ENCODE peak calls at places on chromosomes 11 and 22, in five cellular contexts. C is kidney, S is uterus, W is HCT116, P is mucosa of descending colon. X is an unnamed sample.

GRCh38 chr11:1534682-1535081 is 37.4 kb downstream of the DUSP8 start:
- DNase-seq in C (no peak), S (no peak), W (no peak), P (no peak), X (no peak)

GRCh38 chr11:47186937-47187681 is 875 bp upstream of the PACSIN3 start:
- DNase-seq in C (no peak), S (peak), W (no peak), P (peak), X (no peak)

GRCh38 chr11:5246772-5247478 is 2.7 kb downstream of the HBG1 start:
- DNase-seq in C (no peak), S (no peak), W (no peak), P (no peak), X (no peak)

GRCh38 chr11:72840780-72841179 is 26.6 kb downstream of the ATG16L2 start:
- DNase-seq in C (no peak), S (peak), W (no peak), P (no peak), X (no peak)

GRCh38 chr11:73478737-73479347 is 102.6 kb downstream of the RELT start:
- DNase-seq in C (no peak), S (no peak), W (peak), P (peak), X (no peak)

GRCh38 chr11:59187587-59187986 is 15.7 kb downstream of the DTX4 start:
- DNase-seq in C (peak), S (peak), W (no peak), P (peak), X (no peak)

GRCh38 chr11:587978-588380 is 11.7 kb downstream of the PHRF1 start:
- DNase-seq in C (no peak), S (no peak), W (no peak), P (no peak), X (no peak)

GRCh38 chr11:1152316-1153104 is 5.2 kb upstream of the MUC5AC start:
- DNase-seq in C (no peak), S (no peak), W (no peak), P (no peak), X (no peak)

GRCh38 chr22:28259774-28260173 is 340.7 kb upstream of the PITPNB start:
- DNase-seq in C (no peak), S (no peak), W (no peak), P (no peak), X (no peak)

GRCh38 chr11:121416909-121417567 is 35.1 kb upstream of the SORL1 start:
- DNase-seq in C (peak), S (peak), W (no peak), P (peak), X (peak)

GRCh38 chr11:33915521-33915920 is 23.6 kb upstream of the LMO2 start:
- DNase-seq in C (no peak), S (no peak), W (no peak), P (no peak), X (no peak)

GRCh38 chr11:129967996-129968395 is 34.6 kb downstream of the PRDM10 start:
- DNase-seq in C (no peak), S (no peak), W (no peak), P (no peak), X (no peak)

GRCh38 chr22:42754658-42755057 is 34.0 kb upstream of the A4GALT start:
- DNase-seq in C (no peak), S (no peak), W (no peak), P (no peak), X (no peak)

GRCh38 chr11:47204633-47204989 is 10.2 kb upstream of the DDB2 start:
- DNase-seq in C (no peak), S (no peak), W (no peak), P (no peak), X (no peak)

GRCh38 chr11:126345759-126346585 is 9.5 kb upstream of the ST3GAL4 start:
- DNase-seq in C (peak), S (peak), W (no peak), P (no peak), X (no peak)

GRCh38 chr11:47997063-47998053 is 17.0 kb downstream of the PTPRJ start:
- DNase-seq in C (peak), S (no peak), W (no peak), P (no peak), X (no peak)

GRCh38 chr11:30133308-30133707 is 97.5 kb upstream of the FSHB start:
- DNase-seq in C (no peak), S (no peak), W (no peak), P (peak), X (no peak)

GRCh38 chr11:30128269-30128932 is 102.4 kb upstream of the FSHB start:
- DNase-seq in C (no peak), S (no peak), W (peak), P (peak), X (no peak)

GRCh38 chr11:30131535-30131934 is 99.3 kb upstream of the FSHB start:
- DNase-seq in C (no peak), S (no peak), W (no peak), P (no peak), X (no peak)
- TF ChIP-seq CTCF in C (peak), S (no peak), W (no peak), P (no peak), X (no peak)

DNA sequence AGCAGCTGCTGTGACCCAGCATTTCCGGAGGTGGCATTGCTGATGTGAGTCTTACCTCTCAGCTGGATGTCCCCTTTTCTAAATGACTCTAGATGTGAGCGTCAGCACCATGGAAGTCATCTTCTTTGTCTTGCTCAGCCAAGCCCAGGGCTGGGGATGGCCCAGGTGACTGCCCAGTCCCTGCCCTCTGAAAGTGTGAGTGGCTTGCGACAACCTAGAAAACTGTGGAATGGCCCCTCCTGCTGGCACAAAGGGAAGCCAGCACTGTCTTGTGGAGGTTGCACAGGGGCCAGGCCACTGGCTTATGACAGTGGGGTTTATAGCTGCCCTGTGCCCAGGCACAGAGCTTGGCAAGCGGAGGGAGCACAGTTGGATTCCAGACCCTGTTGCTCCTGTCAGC is 6.2 kb downstream of the TUB start:
- DNase-seq in C (no peak), S (peak), W (no peak), P (no peak), X (no peak)
- TF ChIP-seq CTCF in C (peak), S (no peak), W (peak), P (no peak), X (peak)

GRCh38 chr11:61279934-61280656 is 15.0 kb downstream of the VWCE start:
- DNase-seq in C (peak), S (no peak), W (no peak), P (no peak), X (peak)
- TF ChIP-seq CTCF in C (no peak), S (no peak), W (no peak), P (no peak), X (peak)

DNA sequence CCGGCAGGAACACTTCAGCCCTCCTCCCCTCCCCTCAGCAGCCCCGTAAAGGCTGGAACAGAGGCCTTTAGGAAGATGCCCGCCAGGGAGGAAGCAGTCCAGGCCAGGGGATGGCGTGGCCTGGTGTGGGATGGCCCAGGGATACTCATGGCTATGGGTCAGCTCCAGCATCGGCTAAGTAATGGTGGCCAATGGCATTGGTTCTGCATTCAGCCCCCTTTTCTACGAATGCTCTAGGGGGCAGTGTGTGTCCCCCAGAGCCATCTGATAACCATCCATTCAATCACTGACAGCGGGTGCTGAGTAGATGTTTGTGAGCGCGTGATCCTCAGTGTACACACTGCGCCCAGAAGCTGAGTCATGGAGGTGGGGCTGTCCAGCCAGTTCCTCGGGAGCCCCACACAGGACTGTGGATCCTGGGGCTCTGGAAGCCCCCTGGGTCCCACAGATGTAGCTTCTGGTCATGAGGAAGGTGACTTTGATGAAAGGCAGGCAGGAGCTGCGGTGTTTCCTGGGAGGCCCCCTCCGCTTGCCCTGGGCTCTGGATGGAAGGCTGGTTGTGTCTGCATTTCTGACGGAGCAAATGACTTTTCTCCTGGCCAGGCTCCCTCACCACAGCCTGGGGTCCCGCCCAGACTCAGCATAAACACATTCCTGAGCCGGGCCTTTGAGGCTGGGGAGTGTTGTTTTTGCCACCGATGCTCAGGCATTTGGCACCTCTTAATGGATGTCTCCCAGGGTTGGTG is 46.5 kb downstream of the FBLN1 start:
- DNase-seq in C (peak), S (peak), W (peak), P (peak), X (no peak)
- TF ChIP-seq CTCF in C (no peak), S (peak), W (peak), P (peak), X (peak)

DNA sequence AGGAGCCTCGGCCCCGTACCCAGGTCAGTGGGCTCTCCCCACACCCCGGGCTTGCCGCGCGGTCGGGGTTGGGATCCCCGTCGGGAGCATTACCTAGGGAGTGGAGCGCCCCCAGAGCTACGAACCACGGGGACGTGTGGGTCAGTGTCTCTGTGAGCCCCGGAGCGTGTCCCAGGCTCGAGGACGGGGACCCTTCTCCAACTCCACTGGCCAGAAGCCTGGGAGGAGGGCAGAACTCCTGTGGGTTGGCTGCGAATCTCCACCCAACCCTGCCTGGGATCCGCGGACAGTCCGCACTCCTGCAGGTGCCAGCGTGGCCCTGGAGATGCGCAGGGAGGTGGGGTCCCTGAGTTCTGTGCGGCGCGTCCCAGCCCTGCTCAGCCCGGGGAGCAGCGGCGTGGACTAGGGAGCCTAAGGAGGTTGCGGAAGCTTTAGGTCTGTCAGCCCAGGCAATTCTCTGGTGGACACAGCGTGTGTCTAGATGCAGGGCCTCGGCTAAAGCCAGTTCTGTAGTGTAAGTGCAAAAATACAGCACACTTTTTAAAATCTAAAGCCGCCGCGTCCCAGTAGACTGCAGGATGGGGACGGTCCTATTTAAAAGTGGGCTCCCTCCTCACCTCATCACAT is 413 bp downstream of the PPFIBP2 start:
- DNase-seq in C (no peak), S (no peak), W (no peak), P (peak), X (no peak)
- TF ChIP-seq CTCF in C (no peak), S (no peak), W (no peak), P (no peak), X (no peak)

DNA sequence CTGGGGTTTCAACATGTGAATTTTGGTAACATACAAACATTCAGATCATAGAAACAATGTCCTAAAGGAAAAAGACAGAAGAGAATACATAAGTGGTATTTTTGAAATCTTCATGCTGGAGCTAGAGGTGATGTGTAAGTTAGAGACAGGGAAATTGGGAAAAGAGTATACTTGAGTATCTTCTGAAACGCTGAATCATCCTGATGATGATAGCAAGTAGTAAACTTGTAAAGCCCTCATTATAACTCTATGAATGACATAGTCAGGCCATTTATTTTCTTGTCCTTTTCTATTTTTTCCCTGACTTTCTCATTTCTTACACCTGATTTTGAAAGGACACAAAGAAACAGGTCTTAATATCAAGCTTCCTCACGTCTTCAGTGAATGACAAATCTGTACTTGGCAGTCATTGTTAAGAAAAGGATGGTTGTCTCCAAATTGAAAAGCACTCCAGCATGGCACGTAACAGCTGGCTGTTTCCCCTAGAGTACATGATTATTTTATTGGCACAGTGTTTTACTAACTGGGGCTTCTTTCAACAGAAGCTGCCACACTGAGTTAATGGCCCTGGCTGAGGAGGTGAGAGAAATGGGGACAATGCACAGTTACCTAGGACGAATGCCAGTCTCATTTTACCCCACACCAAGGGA is 140.7 kb upstream of the CTSC start:
- DNase-seq in C (no peak), S (no peak), W (no peak), P (no peak), X (no peak)
- TF ChIP-seq CTCF in C (no peak), S (no peak), W (no peak), P (no peak), X (no peak)

GRCh38 chr22:35928273-35928798 is 100.3 kb downstream of the RBFOX2 start:
- DNase-seq in C (no peak), S (no peak), W (no peak), P (no peak), X (no peak)

GRCh38 chr22:35930933-35931332 is 97.7 kb downstream of the RBFOX2 start:
- DNase-seq in C (no peak), S (peak), W (peak), P (peak), X (no peak)
- TF ChIP-seq CTCF in C (peak), S (peak), W (peak), P (no peak), X (peak)

DNA sequence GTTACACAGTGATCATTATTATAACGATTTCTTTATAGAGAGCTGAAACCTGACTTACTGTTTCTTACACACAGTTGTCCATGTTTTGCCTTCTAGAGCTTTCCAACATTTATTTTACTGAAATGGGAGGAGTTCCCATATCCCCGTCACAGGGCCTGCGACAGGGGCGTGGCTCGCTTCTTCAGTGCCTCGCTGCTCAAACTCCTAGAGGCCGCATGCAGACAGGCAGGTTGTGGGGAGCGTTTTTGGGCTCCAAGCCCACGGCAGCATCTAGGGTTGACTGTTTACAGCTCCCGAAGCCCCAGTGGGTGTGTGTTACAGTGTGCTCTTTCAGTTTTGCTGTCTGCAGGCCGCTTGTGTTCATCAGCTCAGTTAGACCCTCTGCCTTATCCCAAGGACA is 12.7 kb upstream of the AMOTL1 start:
- DNase-seq in C (no peak), S (no peak), W (no peak), P (no peak), X (no peak)
- TF ChIP-seq CTCF in C (no peak), S (no peak), W (no peak), P (no peak), X (no peak)

DNA sequence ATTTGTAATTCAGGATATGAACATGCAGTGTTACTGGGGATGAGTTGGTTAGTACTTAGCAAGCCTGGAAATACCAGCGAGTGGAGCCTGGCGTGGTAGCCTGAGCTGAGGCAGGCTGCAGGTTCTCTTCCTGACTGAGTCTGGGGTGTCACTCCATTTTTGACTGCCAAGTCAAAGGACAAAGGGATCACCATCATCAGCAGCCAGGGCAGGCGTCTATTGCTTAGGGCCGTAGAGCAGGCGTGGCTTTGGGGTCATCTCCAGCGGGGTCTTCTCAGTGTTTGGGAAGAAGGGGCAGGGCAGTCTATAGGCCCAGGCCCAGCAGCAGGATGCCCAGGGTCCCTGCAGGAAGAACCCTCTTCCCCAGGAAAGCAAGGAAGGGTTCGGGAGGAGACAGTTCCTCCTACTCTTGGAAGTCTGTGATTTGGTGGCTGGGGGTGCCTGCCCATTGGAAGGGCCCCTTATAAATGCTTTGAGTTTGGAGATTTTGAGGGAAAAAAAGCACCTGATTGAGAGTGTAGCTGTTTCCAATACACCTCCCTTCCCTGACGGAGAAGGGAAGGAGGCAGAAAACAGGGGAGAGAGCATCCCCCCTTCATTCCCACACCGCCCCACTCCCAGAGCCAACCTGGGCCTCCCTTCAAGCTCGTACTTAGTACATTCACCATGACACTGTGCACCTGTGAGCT is 51.5 kb upstream of the SPATA19 start:
- DNase-seq in C (no peak), S (no peak), W (no peak), P (no peak), X (no peak)
- TF ChIP-seq CTCF in C (no peak), S (no peak), W (no peak), P (no peak), X (no peak)